ENCODE peak calls at places on chromosomes 12 and 14, in five cellular contexts. B is HuH-7.5, K is bronchial epithelial cell, Z is omental fat pad, G is psoas muscle. D is an unnamed sample.

GRCh38 chr12:2643736-2644135 is 151.0 kb upstream of the FKBP4 start:
- DNase-seq in B (no peak), K (no peak), Z (no peak), G (no peak), D (no peak)

GRCh38 chr14:58788655-58789054 is 150.9 kb downstream of the DACT1 start:
- DNase-seq in B (no peak), K (no peak), Z (no peak), G (no peak), D (no peak)

GRCh38 chr12:69732088-69732487 is 6.6 kb upstream of the RAB3IP start:
- DNase-seq in B (no peak), K (peak), Z (no peak), G (no peak), D (no peak)

GRCh38 chr14:44914849-44915248 is 46.9 kb downstream of the KLHL28 start:
- DNase-seq in B (no peak), K (peak), Z (no peak), G (no peak), D (no peak)

GRCh38 chr12:6183689-6184441 is 16.3 kb upstream of the CD9 start:
- DNase-seq in B (no peak), K (peak), Z (no peak), G (no peak), D (no peak)

GRCh38 chr14:20684662-20685456 is 499 bp downstream of the RNASE4 start:
- DNase-seq in B (no peak), K (peak), Z (no peak), G (peak), D (no peak)

GRCh38 chr14:103391048-103391447 is 5.8 kb downstream of the MARK3 start:
- DNase-seq in B (no peak), K (peak), Z (no peak), G (no peak), D (no peak)

GRCh38 chr14:93736378-93737014 is 51.8 kb downstream of the PRIMA1 start:
- DNase-seq in B (peak), K (no peak), Z (no peak), G (no peak), D (no peak)

GRCh38 chr14:100132161-100132902 is 27.1 kb downstream of the DEGS2 start:
- DNase-seq in B (no peak), K (no peak), Z (no peak), G (peak), D (no peak)

GRCh38 chr12:3646561-3647241 is 106.2 kb downstream of the CRACR2A start:
- DNase-seq in B (no peak), K (no peak), Z (no peak), G (no peak), D (no peak)

GRCh38 chr12:108645686-108646596 is 12.2 kb upstream of the SELPLG start:
- DNase-seq in B (no peak), K (no peak), Z (no peak), G (no peak), D (no peak)

GRCh38 chr12:97535582-97535981 is 73.0 kb downstream of the RMST start:
- DNase-seq in B (no peak), K (peak), Z (no peak), G (no peak), D (no peak)

GRCh38 chr12:84502907-84503787 is 409.5 kb downstream of the SLC6A15 start:
- DNase-seq in B (peak), K (peak), Z (no peak), G (no peak), D (peak)

GRCh38 chr12:120998435-120998834 is 17.9 kb downstream of the C12orf43 start:
- DNase-seq in B (no peak), K (no peak), Z (no peak), G (no peak), D (no peak)

GRCh38 chr14:102323102-102323501 is 3.6 kb downstream of the ZNF839 start:
- DNase-seq in B (no peak), K (peak), Z (peak), G (peak), D (peak)

GRCh38 chr14:96997996-96998395 is 200.8 kb downstream of the VRK1 start:
- DNase-seq in B (no peak), K (no peak), Z (no peak), G (no peak), D (no peak)